ENCODE peak calls at places on chromosomes 16 and 17, in nine cellular contexts. M is ascending aorta, S is small intestine, T is substantia nigra, F is cardiac muscle cell, V is lung, Z is A673, H is endothelial cell of umbilical vein, J is body of pancreas. X is an unnamed sample.
A peak's percentile ranks its signal among the peaks of the same experiment; 100 is the strongest.

GRCh38 chr16:85460983-85461813 is 151.9 kb upstream of the GSE1 start:
- DNase-seq in M (no peak), S (no peak), T (no peak), F (peak; percentile 69), V (peak; percentile 47), Z (peak; percentile 61), H (no peak), J (peak; percentile 53), X (peak; percentile 69)

GRCh38 chr16:69712914-69713581 is 13.3 kb downstream of the NQO1 start:
- DNase-seq in M (no peak), S (no peak), T (no peak), F (no peak), V (no peak), Z (no peak), H (no peak), J (no peak), X (no peak)

GRCh38 chr17:32971171-32971570 is 20.5 kb upstream of the SPACA3 start:
- DNase-seq in M (no peak), S (peak; percentile 48), T (no peak), F (peak; percentile 54), V (peak; percentile 33), Z (no peak), H (no peak), J (peak; percentile 88), X (peak; percentile 40)

GRCh38 chr17:80413771-80414507 is 1.0 kb upstream of the ENDOV start:
- DNase-seq in M (no peak), S (no peak), T (no peak), F (no peak), V (no peak), Z (no peak), H (no peak), J (no peak), X (no peak)

GRCh38 chr17:64498308-64499203 is 1.7 kb upstream of the POLG2 start:
- DNase-seq in M (no peak), S (no peak), T (no peak), F (no peak), V (no peak), Z (no peak), H (no peak), J (no peak), X (peak; percentile 19)

GRCh38 chr16:75340715-75341500 is 89.5 kb upstream of the BCAR1 start:
- DNase-seq in M (no peak), S (no peak), T (no peak), F (peak; percentile 44), V (no peak), Z (no peak), H (peak; percentile 98), J (no peak), X (no peak)

GRCh38 chr17:73829676-73830280 is 185.5 kb upstream of the SDK2 start:
- DNase-seq in M (no peak), S (no peak), T (no peak), F (no peak), V (no peak), Z (no peak), H (no peak), J (no peak), X (no peak)

GRCh38 chr16:85759631-85760419 is 8.9 kb upstream of the C16orf74 start:
- DNase-seq in M (no peak), S (peak; percentile 28), T (no peak), F (no peak), V (no peak), Z (no peak), H (no peak), J (peak; percentile 55), X (no peak)

GRCh38 chr17:18182978-18183333 is 672 bp upstream of the ALKBH5 start:
- DNase-seq in M (peak; percentile 40), S (peak; percentile 78), T (no peak), F (peak; percentile 90), V (peak; percentile 90), Z (peak; percentile 91), H (no peak), J (peak; percentile 72), X (peak; percentile 99)

GRCh38 chr16:66427871-66428681 is 981 bp downstream of the BEAN1 start:
- DNase-seq in M (no peak), S (no peak), T (no peak), F (no peak), V (no peak), Z (no peak), H (no peak), J (no peak), X (no peak)

GRCh38 chr17:81703747-81704654 is 834 bp downstream of the MRPL12 start:
- DNase-seq in M (no peak), S (no peak), T (no peak), F (no peak), V (no peak), Z (no peak), H (no peak), J (no peak), X (no peak)

GRCh38 chr17:7550359-7550758 is 1.5 kb downstream of the TNFSF12 start:
- DNase-seq in M (no peak), S (no peak), T (no peak), F (no peak), V (no peak), Z (no peak), H (no peak), J (no peak), X (peak; percentile 45)

DNA sequence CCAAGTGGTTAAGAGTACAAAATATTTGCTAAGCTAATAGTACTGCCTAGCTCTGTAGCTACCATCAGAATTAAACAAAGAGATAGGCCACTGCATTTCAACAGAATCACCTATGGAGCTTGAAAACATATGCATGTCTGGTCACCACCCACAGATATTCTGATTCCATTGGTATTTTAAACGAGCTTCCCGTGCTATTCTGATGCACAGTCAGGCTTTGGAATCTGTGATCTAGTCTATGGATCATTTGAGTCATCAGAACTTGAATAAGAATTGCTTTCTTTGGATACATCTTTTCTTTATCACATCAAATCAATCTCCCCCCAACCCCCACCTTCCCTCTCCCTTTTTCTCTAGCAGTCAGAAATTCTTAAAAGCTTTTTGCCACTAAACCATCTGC is 124.7 kb downstream of the NPIPB5 start:
- DNase-seq in M (no peak), S (no peak), T (no peak), F (no peak), V (no peak), Z (no peak), H (no peak), J (no peak), X (no peak)
- H3K27ac ChIP-seq in M (no peak overlapping the region), S (no peak overlapping the region), T (no peak overlapping the region), F (no peak overlapping the region), V (no peak overlapping the region), Z (no peak overlapping the region), H (no peak overlapping the region), J (no peak overlapping the region), X (no peak overlapping the region)

GRCh38 chr17:1867307-1867706 is 37.5 kb downstream of the RPA1 start:
- DNase-seq in M (no peak), S (no peak), T (no peak), F (no peak), V (no peak), Z (no peak), H (no peak), J (no peak), X (no peak)

GRCh38 chr17:1865252-1866037 is 35.6 kb downstream of the RPA1 start:
- DNase-seq in M (no peak), S (peak; percentile 71), T (no peak), F (peak; percentile 49), V (no peak), Z (peak; percentile 54), H (peak; percentile 37), J (peak; percentile 31), X (peak; percentile 33)

GRCh38 chr17:1860978-1861377 is 31.2 kb downstream of the RPA1 start:
- DNase-seq in M (no peak), S (no peak), T (no peak), F (no peak), V (no peak), Z (no peak), H (no peak), J (no peak), X (no peak)

GRCh38 chr17:1861391-1862010 is 31.7 kb downstream of the RPA1 start:
- DNase-seq in M (no peak), S (no peak), T (no peak), F (no peak), V (no peak), Z (no peak), H (no peak), J (no peak), X (no peak)
- H3K27ac ChIP-seq in M (no peak overlapping the region), S (peak overlapping the region; percentile 23), T (no peak overlapping the region), F (no peak overlapping the region), V (no peak overlapping the region), Z (no peak overlapping the region), H (no peak overlapping the region), J (no peak overlapping the region), X (no peak overlapping the region)

GRCh38 chr17:77887110-77887463 is 71.4 kb upstream of the TNRC6C start:
- DNase-seq in M (no peak), S (no peak), T (no peak), F (no peak), V (no peak), Z (no peak), H (no peak), J (no peak), X (no peak)

GRCh38 chr17:77886387-77886728 is 72.1 kb upstream of the TNRC6C start:
- DNase-seq in M (peak; percentile 27), S (no peak), T (no peak), F (no peak), V (peak; percentile 48), Z (no peak), H (no peak), J (no peak), X (no peak)

GRCh38 chr17:77884967-77885641 is 73.4 kb upstream of the TNRC6C start:
- DNase-seq in M (no peak), S (no peak), T (no peak), F (no peak), V (no peak), Z (no peak), H (no peak), J (no peak), X (no peak)

GRCh38 chr17:77884019-77884418 is 74.5 kb upstream of the TNRC6C start:
- DNase-seq in M (no peak), S (no peak), T (peak; percentile 86), F (peak; percentile 29), V (no peak), Z (peak; percentile 45), H (no peak), J (peak; percentile 31), X (peak; percentile 70)

DNA sequence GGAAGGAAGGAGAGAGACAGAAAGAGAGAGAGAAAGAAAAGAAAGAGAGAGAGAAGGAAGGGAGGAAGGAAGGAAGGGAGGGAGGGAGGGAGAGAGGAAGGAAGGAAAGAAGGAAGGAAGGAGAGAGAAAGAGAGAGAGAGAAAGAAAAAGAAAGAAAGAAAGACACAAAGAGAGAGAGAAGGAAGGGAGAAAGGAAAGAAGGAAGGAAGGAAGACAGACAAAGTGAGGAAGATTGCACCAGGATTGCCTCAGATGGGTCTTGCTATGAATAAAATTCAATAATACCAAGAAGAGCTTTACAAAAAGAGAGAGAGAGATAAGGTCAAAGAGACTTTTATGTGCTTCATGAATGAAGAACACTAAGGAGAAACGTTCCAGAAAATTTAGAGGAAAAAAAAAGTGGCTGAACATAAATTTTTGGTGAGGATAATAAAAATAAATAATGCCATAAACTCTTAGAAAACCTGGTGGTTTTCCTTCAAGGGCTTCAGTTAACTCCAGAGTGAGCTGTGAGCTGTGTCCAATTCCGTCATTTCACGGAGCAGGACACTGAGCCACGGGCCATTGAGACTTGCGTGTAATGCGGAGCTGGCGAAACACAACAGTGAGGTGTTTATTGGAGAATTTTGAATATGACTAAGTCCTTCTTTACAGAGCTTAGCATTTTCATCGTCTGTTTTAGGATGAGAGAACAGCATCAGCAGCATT is 72.7 kb upstream of the TNRC6C start:
- DNase-seq in M (no peak), S (no peak), T (no peak), F (no peak), V (no peak), Z (no peak), H (no peak), J (no peak), X (no peak)
- H3K27ac ChIP-seq in M (peak overlapping the region; percentile 80), S (no peak overlapping the region), T (no peak overlapping the region), F (no peak overlapping the region), V (no peak overlapping the region), Z (no peak overlapping the region), H (no peak overlapping the region), J (no peak overlapping the region), X (no peak overlapping the region)

GRCh38 chr16:67883872-67884261 is 818 bp upstream of the NRN1L start:
- DNase-seq in M (no peak), S (peak; percentile 54), T (no peak), F (peak; percentile 59), V (peak; percentile 63), Z (peak; percentile 57), H (peak; percentile 48), J (peak; percentile 68), X (peak; percentile 26)
- H3K27ac ChIP-seq in M (peak overlapping the region; percentile 75), S (peak overlapping the region; percentile 36), T (peak overlapping the region; percentile 87), F (no peak overlapping the region), V (peak overlapping the region; percentile 49), Z (no peak overlapping the region), H (no peak overlapping the region), J (no peak overlapping the region), X (no peak overlapping the region)